ENCODE peak calls at places on chromosomes 2 and 18, in seven cellular contexts. O is cardiac fibroblast; W is activated T-helper 9 cell treated with anti-CD3 and anti-CD28 coated beads, Interleukin-2, amount 50 U/mL, for 16 hours; Q is lower leg skin; B is HEK293T; K is posterior cingulate gyrus; A is psoas muscle. D is an unnamed sample.
A peak's percentile ranks its signal among the peaks of the same experiment; 100 is the strongest.

GRCh38 chr2:118848381-118849225 is 1.2 kb upstream of the EN1 start:
- DNase-seq in B (no peak), W (no peak), K (peak; percentile 63), Q (no peak), O (no peak), A (no peak), D (peak; percentile 43)

GRCh38 chr2:236782938-236783337 is 213.3 kb downstream of the ACKR3 start:
- DNase-seq in K (no peak), B (no peak), W (no peak), A (no peak), Q (no peak), O (no peak), D (no peak)

GRCh38 chr2:139835101-139835500 is 1054.9 kb upstream of the NXPH2 start:
- DNase-seq in Q (no peak), W (no peak), K (no peak), B (no peak), O (no peak), A (no peak), D (no peak)

GRCh38 chr2:7430869-7431641 is 513.8 kb downstream of the RNF144A start:
- DNase-seq in Q (peak; percentile 21), B (no peak), K (peak; percentile 77), W (peak; percentile 28), A (peak; percentile 47), O (peak; percentile 4), D (peak; percentile 55)

GRCh38 chr18:25737710-25738251 is 352.6 kb downstream of the SS18 start:
- DNase-seq in O (peak; percentile 66), K (no peak), B (no peak), W (no peak), Q (no peak), A (no peak), D (no peak)

GRCh38 chr2:20609349-20609994 is 41.4 kb downstream of the HS1BP3 start:
- DNase-seq in B (no peak), K (peak; percentile 87), A (no peak), O (peak; percentile 88), W (no peak), Q (no peak), D (no peak)

GRCh38 chr2:195622966-195623365 is 34.1 kb upstream of the SLC39A10 start:
- DNase-seq in O (no peak), B (no peak), Q (no peak), A (no peak), K (no peak), W (no peak), D (no peak)

GRCh38 chr2:207337234-207338219 is 171.8 kb upstream of the KLF7 start:
- DNase-seq in A (no peak), W (no peak), Q (peak; percentile 48), O (no peak), B (peak; percentile 58), K (no peak), D (no peak)

GRCh38 chr2:96523659-96524481 is 12.7 kb upstream of the ARID5A start:
- DNase-seq in W (no peak), A (no peak), K (peak; percentile 72), B (no peak), Q (no peak), O (peak; percentile 22), D (no peak)

GRCh38 chr2:173043466-173043865 is 32.2 kb upstream of the MAP3K20 start:
- DNase-seq in O (no peak), B (no peak), W (no peak), A (peak; percentile 39), K (no peak), Q (peak; percentile 37), D (no peak)

GRCh38 chr2:239605976-239606375 is 205.2 kb upstream of the HDAC4 start:
- DNase-seq in A (no peak), W (no peak), K (no peak), Q (no peak), B (no peak), O (no peak), D (no peak)

GRCh38 chr2:100285691-100286090 is 36.6 kb downstream of the LONRF2 start:
- DNase-seq in Q (no peak), A (no peak), B (no peak), K (no peak), O (peak; percentile 76), W (no peak), D (no peak)

GRCh38 chr2:32954206-32954605 is 7.5 kb downstream of the LTBP1 start:
- DNase-seq in A (no peak), K (no peak), O (no peak), W (no peak), B (no peak), Q (no peak), D (no peak)

GRCh38 chr2:108069515-108070310 is 83.4 kb downstream of the SLC5A7 start:
- DNase-seq in B (peak; percentile 27), A (no peak), W (no peak), O (no peak), K (no peak), Q (no peak), D (no peak)